ENCODE peak calls at places on chromosome 10, in five cellular contexts. B, M, H, V and O are unnamed samples.

GRCh38 chr10:50577681-50578350 is 45.9 kb downstream of the SGMS1 start:
- DNase-seq in V (peak; percentile 77), H (no peak), B (no peak), M (peak; percentile 45), O (peak; percentile 49)

GRCh38 chr10:16953270-16953669 is 136.0 kb upstream of the RSU1 start:
- DNase-seq in B (no peak), H (no peak), M (no peak), V (peak; percentile 42), O (no peak)

GRCh38 chr10:121579656-121580055 is 18.6 kb downstream of the FGFR2 start:
- DNase-seq in M (no peak), H (no peak), V (peak; percentile 22), B (no peak), O (no peak)

GRCh38 chr10:51469666-51470065 is 229.7 kb downstream of the CSTF2T start:
- DNase-seq in V (no peak), M (no peak), B (no peak), H (no peak), O (no peak)

GRCh38 chr10:45418859-45419672 is 45.0 kb downstream of the ALOX5 start:
- DNase-seq in V (peak; percentile 32), M (peak; percentile 16), H (peak; percentile 24), B (peak; percentile 83), O (peak; percentile 53)

GRCh38 chr10:92027141-92027540 is 103.6 kb downstream of the BTAF1 start:
- DNase-seq in V (no peak), H (no peak), M (no peak), B (no peak), O (no peak)

GRCh38 chr10:36578306-36578705 is 547.1 kb upstream of the ANKRD30A start:
- DNase-seq in B (no peak), V (peak; percentile 79), M (no peak), H (no peak), O (no peak)

GRCh38 chr10:44382131-44382858 is 2.6 kb downstream of the CXCL12 start:
- DNase-seq in M (no peak), H (no peak), B (no peak), V (peak; percentile 43), O (no peak)

GRCh38 chr10:70512149-70512611 is 33.6 kb downstream of the PALD1 start:
- DNase-seq in B (no peak), H (no peak), M (no peak), V (peak; percentile 41), O (no peak)

GRCh38 chr10:24825551-24825950 is 101.9 kb upstream of the ARHGAP21 start:
- DNase-seq in V (peak; percentile 58), M (peak; percentile 9), H (no peak), B (no peak), O (no peak)

GRCh38 chr10:99916776-99917175 is 93.0 kb downstream of the DNMBP start:
- DNase-seq in H (no peak), B (no peak), V (no peak), M (no peak), O (peak; percentile 61)

GRCh38 chr10:76352300-76352699 is 920.9 kb downstream of the LRMDA start:
- DNase-seq in B (no peak), H (no peak), M (no peak), V (peak; percentile 94), O (no peak)

GRCh38 chr10:118721005-118721876 is 33.5 kb downstream of the CACUL1 start:
- DNase-seq in M (peak; percentile 56), B (no peak), V (peak; percentile 27), H (peak; percentile 4), O (peak; percentile 73)

GRCh38 chr10:43411536-43411935 is 2.5 kb upstream of the HNRNPF start:
- DNase-seq in V (no peak), B (no peak), H (no peak), M (no peak), O (no peak)

GRCh38 chr10:49111320-49111698 is 4.0 kb downstream of the VSTM4 start:
- DNase-seq in M (no peak), B (no peak), V (no peak), H (no peak), O (no peak)

GRCh38 chr10:61903184-61903990 is 1.9 kb downstream of the ARID5B start:
- DNase-seq in M (peak; percentile 59), V (peak; percentile 79), B (peak; percentile 76), H (peak; percentile 55), O (peak; percentile 74)

GRCh38 chr10:28250782-28251181 is 52.1 kb downstream of the MPP7 start:
- DNase-seq in M (peak; percentile 37), H (no peak), B (no peak), V (peak; percentile 44), O (no peak)

GRCh38 chr10:9922123-9922685 is 1095.5 kb upstream of the CELF2 start:
- DNase-seq in H (no peak), B (no peak), M (no peak), V (peak; percentile 20), O (no peak)

GRCh38 chr10:49690673-49691356 is 11.4 kb downstream of the C10orf53 start:
- DNase-seq in B (no peak), V (no peak), H (no peak), M (no peak), O (no peak)

GRCh38 chr10:87617503-87617902 is 42.2 kb upstream of the PAPSS2 start:
- DNase-seq in H (no peak), V (no peak), B (no peak), M (no peak), O (no peak)

GRCh38 chr10:103757531-103758293 is 97.7 kb downstream of the SH3PXD2A start:
- DNase-seq in V (peak; percentile 86), B (peak; percentile 75), M (no peak), H (no peak), O (peak; percentile 37)

GRCh38 chr10:31413325-31413724 is 94.3 kb downstream of the ZEB1 start:
- DNase-seq in M (no peak), V (peak; percentile 49), B (no peak), H (no peak), O (no peak)

GRCh38 chr10:7408003-7408493 is 2.8 kb downstream of the SFMBT2 start:
- DNase-seq in V (peak; percentile 51), M (no peak), B (peak; percentile 73), H (no peak), O (peak; percentile 39)

GRCh38 chr10:59082249-59082648 is 94.2 kb upstream of the PHYHIPL start:
- DNase-seq in V (no peak), M (no peak), H (no peak), B (no peak), O (no peak)

GRCh38 chr10:70733051-70733450 is 52.1 kb downstream of the TBATA start:
- DNase-seq in M (no peak), V (no peak), H (no peak), B (no peak), O (no peak)

GRCh38 chr10:107398115-107398514 is 233.6 kb upstream of the SORCS1 start:
- DNase-seq in M (no peak), B (no peak), H (no peak), V (no peak), O (no peak)
- H3K27me3 ChIP-seq in M (no peaks in the 10 kb centered on the region), B (no peaks in the 10 kb centered on the region), H (no peaks in the 10 kb centered on the region), V (no peaks in the 10 kb centered on the region), O (no peaks in the 10 kb centered on the region)

GRCh38 chr10:505459-505858 is 184.0 kb downstream of the DIP2C start:
- DNase-seq in H (no peak), M (no peak), B (peak; percentile 15), V (no peak), O (no peak)

GRCh38 chr10:504131-504611 is 185.3 kb downstream of the DIP2C start:
- DNase-seq in V (no peak), B (peak; percentile 42), H (no peak), M (no peak), O (no peak)

GRCh38 chr10:507355-507699 is 182.1 kb downstream of the DIP2C start:
- DNase-seq in B (peak; percentile 39), V (no peak), M (no peak), H (no peak), O (no peak)

GRCh38 chr10:506451-507354 is 182.8 kb downstream of the DIP2C start:
- DNase-seq in V (no peak), H (no peak), B (peak; percentile 41), M (no peak), O (no peak)

DNA sequence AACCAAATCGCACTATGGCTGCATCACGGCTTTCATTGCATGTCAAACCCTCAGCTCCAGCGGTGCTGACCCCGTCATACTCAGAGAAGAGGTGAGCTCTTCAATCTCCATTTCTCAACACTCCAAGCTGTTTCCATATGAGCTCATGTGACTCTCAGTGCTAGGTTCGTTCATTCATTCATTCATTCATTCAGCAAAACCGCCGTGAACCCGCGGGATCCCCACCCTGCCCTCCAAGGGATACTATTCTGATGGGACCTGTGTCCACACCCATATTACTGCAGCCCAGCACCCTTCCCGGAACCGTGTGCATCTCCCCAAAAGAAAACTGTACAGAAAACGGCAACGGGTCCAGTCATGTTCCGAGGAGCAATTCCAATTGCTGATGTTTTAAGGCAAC is 184.7 kb downstream of the DIP2C start:
- DNase-seq in B (peak; percentile 29), H (no peak), V (no peak), M (no peak), O (no peak)
- H3K27me3 ChIP-seq in B (no peaks in the 10 kb centered on the region), H (no peaks in the 10 kb centered on the region), V (no peaks in the 10 kb centered on the region), M (no peaks in the 10 kb centered on the region), O (no peaks in the 10 kb centered on the region)

DNA sequence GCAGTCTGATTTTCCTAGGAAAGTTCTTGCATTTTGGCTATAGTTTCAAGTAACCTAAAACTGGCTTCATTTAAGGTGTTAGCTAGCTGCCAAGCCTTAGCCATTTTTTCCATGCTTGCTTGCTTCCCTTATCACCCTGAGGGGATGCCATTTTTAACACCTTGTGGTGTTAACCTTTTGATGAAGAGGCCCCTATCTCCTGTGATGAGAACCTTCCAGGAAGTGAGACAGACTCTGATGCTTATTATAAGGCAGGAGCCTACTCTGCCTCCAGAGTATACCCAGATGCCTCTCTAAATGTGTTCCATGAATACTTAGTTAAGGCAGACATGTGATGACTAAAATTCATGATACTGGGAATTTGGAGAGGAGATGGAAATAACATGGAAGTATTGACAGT is 4.9 kb upstream of the VWA2 start:
- DNase-seq in V (no peak), H (no peak), B (no peak), M (no peak), O (no peak)
- H3K27me3 ChIP-seq in V (peaks cover 11% of the 10 kb centered on the region), H (no peaks in the 10 kb centered on the region), B (no peaks in the 10 kb centered on the region), M (no peaks in the 10 kb centered on the region), O (peaks cover 7% of the 10 kb centered on the region)

GRCh38 chr10:123757853-123758252 is 91.7 kb downstream of the GPR26 start:
- DNase-seq in B (no peak), M (no peak), H (no peak), V (no peak), O (no peak)
- H3K27me3 ChIP-seq in B (peaks cover 6% of the 10 kb centered on the region), M (peaks cover 3% of the 10 kb centered on the region), H (no peaks in the 10 kb centered on the region), V (no peaks in the 10 kb centered on the region), O (no peaks in the 10 kb centered on the region)

GRCh38 chr10:129309565-129309964 is 157.5 kb upstream of the MGMT start:
- DNase-seq in H (no peak), V (no peak), B (no peak), M (peak; percentile 20), O (no peak)

GRCh38 chr10:129307141-129307540 is 159.9 kb upstream of the MGMT start:
- DNase-seq in V (no peak), H (no peak), M (no peak), B (no peak), O (no peak)

GRCh38 chr10:129308953-129309352 is 158.1 kb upstream of the MGMT start:
- DNase-seq in H (no peak), B (no peak), V (no peak), M (no peak), O (no peak)

DNA sequence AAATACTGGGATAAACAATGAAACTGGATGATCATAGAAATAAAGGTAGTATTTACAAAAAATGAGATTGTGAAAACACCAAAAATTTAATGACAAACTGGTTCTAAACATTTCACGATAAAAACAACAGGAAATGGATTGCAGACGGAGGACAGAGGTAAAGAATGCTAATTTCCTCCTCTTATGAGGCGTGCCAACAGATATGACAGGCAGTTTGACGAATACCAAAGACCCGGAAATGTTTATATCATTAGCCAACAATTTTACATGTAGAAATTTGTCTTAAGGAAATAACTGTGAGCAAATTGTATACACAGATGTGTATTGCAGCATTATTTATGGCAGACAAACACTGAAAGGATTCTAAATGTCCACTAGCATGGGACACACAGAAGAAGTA is 162.0 kb upstream of the MGMT start:
- DNase-seq in H (no peak), B (no peak), M (no peak), V (no peak), O (no peak)
- H3K27me3 ChIP-seq in H (no peaks in the 10 kb centered on the region), B (no peaks in the 10 kb centered on the region), M (no peaks in the 10 kb centered on the region), V (no peaks in the 10 kb centered on the region), O (no peaks in the 10 kb centered on the region)